ENCODE peak calls at places on chromosomes 5 and 9, in six cellular contexts. T, A, Q, N, V and J are unnamed samples.

GRCh38 chr9:88660611-88661010 is 125.6 kb downstream of the NXNL2 start:
- DNase-seq in V (peak), Q (no peak), N (peak), T (no peak), A (no peak), J (peak)

GRCh38 chr9:105066265-105066865 is 138.4 kb upstream of the ABCA1 start:
- DNase-seq in A (no peak), T (no peak), N (no peak), Q (no peak), V (peak), J (no peak)

GRCh38 chr5:143524338-143524929 is 120.9 kb upstream of the NR3C1 start:
- DNase-seq in A (no peak), T (no peak), V (no peak), Q (no peak), N (no peak), J (no peak)

GRCh38 chr9:113376634-113377531 is at the start of gene HDHD3:
- DNase-seq in Q (peak), N (peak), A (peak), T (peak), V (peak), J (peak)

GRCh38 chr5:1950096-1950707 is 67.5 kb upstream of the IRX4 start:
- DNase-seq in V (no peak), A (no peak), Q (no peak), N (no peak), T (peak), J (no peak)

GRCh38 chr5:169507051-169507450 is 76.5 kb upstream of the SPDL1 start:
- DNase-seq in N (no peak), A (no peak), V (no peak), Q (no peak), T (no peak), J (no peak)

GRCh38 chr5:113128082-113128481 is 151.5 kb downstream of the DCP2 start:
- DNase-seq in V (no peak), N (no peak), A (no peak), Q (no peak), T (no peak), J (no peak)

GRCh38 chr9:125522328-125522725 is 184.7 kb downstream of the MAPKAP1 start:
- DNase-seq in V (no peak), Q (peak), A (no peak), N (no peak), T (no peak), J (peak)

GRCh38 chr5:6495433-6496206 is 47.0 kb downstream of the UBE2QL1 start:
- DNase-seq in T (no peak), N (no peak), V (no peak), A (no peak), Q (no peak), J (no peak)

GRCh38 chr5:73198833-73199592 is 26.0 kb downstream of the TMEM174 start:
- DNase-seq in N (no peak), Q (no peak), A (no peak), V (peak), T (no peak), J (no peak)

GRCh38 chr9:132411091-132411508 is 1.1 kb downstream of the CFAP77 start:
- DNase-seq in A (peak), V (peak), T (peak), N (peak), Q (peak), J (peak)

GRCh38 chr9:76877961-76878360 is 28.0 kb downstream of the PRUNE2 start:
- DNase-seq in N (no peak), T (no peak), A (no peak), Q (no peak), V (no peak), J (no peak)